ENCODE peak calls at places on chromosomes 13 and 19, in eight cellular contexts. One of them, this sample, is unnamed.

GRCh38 chr19:5086725-5087439 is 118.0 kb downstream of the KDM4B start:
- DNase-seq in pancreas: no peak
- DNase-seq in CD8-positive, alpha-beta T cell: no peak
- DNase-seq in suprapubic skin: no peak
- DNase-seq in GM12878: no peak
- DNase-seq in left lung: no peak
- DNase-seq in PC-3: peak
- DNase-seq in colonic mucosa: no peak
- DNase-seq in this sample: no peak

GRCh38 chr19:13600091-13600490 is 93.8 kb upstream of the CACNA1A start:
- DNase-seq in pancreas: no peak
- DNase-seq in CD8-positive, alpha-beta T cell: no peak
- DNase-seq in suprapubic skin: no peak
- DNase-seq in GM12878: no peak
- DNase-seq in left lung: no peak
- DNase-seq in PC-3: no peak
- DNase-seq in colonic mucosa: no peak
- DNase-seq in this sample: no peak

GRCh38 chr19:41548954-41549688 is 26.8 kb upstream of the CEACAM21 start:
- DNase-seq in pancreas: no peak
- DNase-seq in CD8-positive, alpha-beta T cell: peak
- DNase-seq in suprapubic skin: no peak
- DNase-seq in GM12878: no peak
- DNase-seq in left lung: no peak
- DNase-seq in PC-3: no peak
- DNase-seq in colonic mucosa: no peak
- DNase-seq in this sample: no peak

GRCh38 chr13:58573742-58574141 is 942.2 kb downstream of the PCDH17 start:
- DNase-seq in pancreas: no peak
- DNase-seq in CD8-positive, alpha-beta T cell: no peak
- DNase-seq in suprapubic skin: no peak
- DNase-seq in GM12878: no peak
- DNase-seq in left lung: no peak
- DNase-seq in PC-3: no peak
- DNase-seq in colonic mucosa: no peak
- DNase-seq in this sample: no peak

GRCh38 chr13:94700536-94700935 is 11.8 kb downstream of the SOX21 start:
- DNase-seq in pancreas: no peak
- DNase-seq in CD8-positive, alpha-beta T cell: no peak
- DNase-seq in suprapubic skin: no peak
- DNase-seq in GM12878: no peak
- DNase-seq in left lung: no peak
- DNase-seq in PC-3: no peak
- DNase-seq in colonic mucosa: no peak
- DNase-seq in this sample: no peak

GRCh38 chr19:34241513-34242337 is 12.6 kb upstream of the GARRE1 start:
- DNase-seq in pancreas: peak
- DNase-seq in CD8-positive, alpha-beta T cell: no peak
- DNase-seq in suprapubic skin: peak
- DNase-seq in GM12878: no peak
- DNase-seq in left lung: peak
- DNase-seq in PC-3: peak
- DNase-seq in colonic mucosa: peak
- DNase-seq in this sample: no peak

GRCh38 chr13:113596321-113597200 is 12.0 kb downstream of the TFDP1 start:
- DNase-seq in pancreas: no peak
- DNase-seq in CD8-positive, alpha-beta T cell: no peak
- DNase-seq in suprapubic skin: peak
- DNase-seq in GM12878: no peak
- DNase-seq in left lung: no peak
- DNase-seq in PC-3: no peak
- DNase-seq in colonic mucosa: no peak
- DNase-seq in this sample: no peak

GRCh38 chr13:110017379-110017778 is 231.0 kb upstream of the IRS2 start:
- DNase-seq in pancreas: no peak
- DNase-seq in CD8-positive, alpha-beta T cell: no peak
- DNase-seq in suprapubic skin: no peak
- DNase-seq in GM12878: no peak
- DNase-seq in left lung: no peak
- DNase-seq in PC-3: peak
- DNase-seq in colonic mucosa: no peak
- DNase-seq in this sample: no peak

GRCh38 chr13:97367016-97367415 is 67.0 kb upstream of the RAP2A start:
- DNase-seq in pancreas: no peak
- DNase-seq in CD8-positive, alpha-beta T cell: no peak
- DNase-seq in suprapubic skin: no peak
- DNase-seq in GM12878: no peak
- DNase-seq in left lung: peak
- DNase-seq in PC-3: no peak
- DNase-seq in colonic mucosa: no peak
- DNase-seq in this sample: no peak

GRCh38 chr13:97653741-97654140 is 219.8 kb downstream of the RAP2A start:
- DNase-seq in pancreas: no peak
- DNase-seq in CD8-positive, alpha-beta T cell: no peak
- DNase-seq in suprapubic skin: no peak
- DNase-seq in GM12878: no peak
- DNase-seq in left lung: no peak
- DNase-seq in PC-3: peak
- DNase-seq in colonic mucosa: no peak
- DNase-seq in this sample: no peak

GRCh38 chr19:2479556-2480194 is 3.7 kb downstream of the GADD45B start:
- DNase-seq in pancreas: no peak
- DNase-seq in CD8-positive, alpha-beta T cell: no peak
- DNase-seq in suprapubic skin: no peak
- DNase-seq in GM12878: no peak
- DNase-seq in left lung: no peak
- DNase-seq in PC-3: no peak
- DNase-seq in colonic mucosa: no peak
- DNase-seq in this sample: no peak

GRCh38 chr19:47399198-47399597 is 20.1 kb downstream of the MEIS3 start:
- DNase-seq in pancreas: no peak
- DNase-seq in CD8-positive, alpha-beta T cell: no peak
- DNase-seq in suprapubic skin: no peak
- DNase-seq in GM12878: no peak
- DNase-seq in left lung: no peak
- DNase-seq in PC-3: no peak
- DNase-seq in colonic mucosa: no peak
- DNase-seq in this sample: no peak

GRCh38 chr13:99404005-99404755 is 97.0 kb upstream of the GPR183 start:
- DNase-seq in pancreas: no peak
- DNase-seq in CD8-positive, alpha-beta T cell: no peak
- DNase-seq in suprapubic skin: peak
- DNase-seq in GM12878: no peak
- DNase-seq in left lung: no peak
- DNase-seq in PC-3: peak
- DNase-seq in colonic mucosa: no peak
- DNase-seq in this sample: no peak

GRCh38 chr13:95020298-95020987 is 280.8 kb downstream of the ABCC4 start:
- DNase-seq in pancreas: no peak
- DNase-seq in CD8-positive, alpha-beta T cell: no peak
- DNase-seq in suprapubic skin: no peak
- DNase-seq in GM12878: no peak
- DNase-seq in left lung: no peak
- DNase-seq in PC-3: peak
- DNase-seq in colonic mucosa: no peak
- DNase-seq in this sample: no peak

GRCh38 chr13:110250258-110250891 is 56.6 kb downstream of the COL4A1 start:
- DNase-seq in pancreas: no peak
- DNase-seq in CD8-positive, alpha-beta T cell: no peak
- DNase-seq in suprapubic skin: no peak
- DNase-seq in GM12878: no peak
- DNase-seq in left lung: no peak
- DNase-seq in PC-3: peak
- DNase-seq in colonic mucosa: no peak
- DNase-seq in this sample: no peak

GRCh38 chr19:6723108-6723618 is 2.7 kb upstream of the C3 start:
- DNase-seq in pancreas: peak
- DNase-seq in CD8-positive, alpha-beta T cell: no peak
- DNase-seq in suprapubic skin: peak
- DNase-seq in GM12878: no peak
- DNase-seq in left lung: no peak
- DNase-seq in PC-3: peak
- DNase-seq in colonic mucosa: no peak
- DNase-seq in this sample: peak

GRCh38 chr19:15825753-15826152 is 10.3 kb upstream of the OR10H1 start:
- DNase-seq in pancreas: no peak
- DNase-seq in CD8-positive, alpha-beta T cell: no peak
- DNase-seq in suprapubic skin: no peak
- DNase-seq in GM12878: no peak
- DNase-seq in left lung: no peak
- DNase-seq in PC-3: no peak
- DNase-seq in colonic mucosa: no peak
- DNase-seq in this sample: no peak

GRCh38 chr19:15828121-15828620 is 12.7 kb upstream of the OR10H1 start:
- DNase-seq in pancreas: no peak
- DNase-seq in CD8-positive, alpha-beta T cell: no peak
- DNase-seq in suprapubic skin: no peak
- DNase-seq in GM12878: no peak
- DNase-seq in left lung: no peak
- DNase-seq in PC-3: no peak
- DNase-seq in colonic mucosa: no peak
- DNase-seq in this sample: no peak

GRCh38 chr19:15831626-15832025 is 16.2 kb upstream of the OR10H1 start:
- DNase-seq in pancreas: no peak
- DNase-seq in CD8-positive, alpha-beta T cell: no peak
- DNase-seq in suprapubic skin: no peak
- DNase-seq in GM12878: no peak
- DNase-seq in left lung: no peak
- DNase-seq in PC-3: no peak
- DNase-seq in colonic mucosa: no peak
- DNase-seq in this sample: no peak

GRCh38 chr19:15829277-15829770 is 13.9 kb upstream of the OR10H1 start:
- DNase-seq in pancreas: no peak
- DNase-seq in CD8-positive, alpha-beta T cell: no peak
- DNase-seq in suprapubic skin: no peak
- DNase-seq in GM12878: no peak
- DNase-seq in left lung: no peak
- DNase-seq in PC-3: no peak
- DNase-seq in colonic mucosa: no peak
- DNase-seq in this sample: no peak

GRCh38 chr19:15829786-15830185 is 14.3 kb upstream of the OR10H1 start:
- DNase-seq in pancreas: no peak
- DNase-seq in CD8-positive, alpha-beta T cell: no peak
- DNase-seq in suprapubic skin: no peak
- DNase-seq in GM12878: no peak
- DNase-seq in left lung: no peak
- DNase-seq in PC-3: no peak
- DNase-seq in colonic mucosa: no peak
- DNase-seq in this sample: no peak
- H3K27ac ChIP-seq in pancreas: no peak
- H3K27ac ChIP-seq in CD8-positive, alpha-beta T cell: no peak
- H3K27ac ChIP-seq in suprapubic skin: no peak
- H3K27ac ChIP-seq in GM12878: no peak
- H3K27ac ChIP-seq in left lung: no peak
- H3K27ac ChIP-seq in PC-3: no peak
- H3K27ac ChIP-seq in colonic mucosa: no peak
- H3K27ac ChIP-seq in this sample: no peak

GRCh38 chr13:20175907-20176652 is 15.2 kb upstream of the GJA3 start:
- DNase-seq in pancreas: no peak
- DNase-seq in CD8-positive, alpha-beta T cell: no peak
- DNase-seq in suprapubic skin: no peak
- DNase-seq in GM12878: no peak
- DNase-seq in left lung: no peak
- DNase-seq in PC-3: no peak
- DNase-seq in colonic mucosa: no peak
- DNase-seq in this sample: no peak
- H3K27ac ChIP-seq in pancreas: no peak
- H3K27ac ChIP-seq in CD8-positive, alpha-beta T cell: no peak
- H3K27ac ChIP-seq in suprapubic skin: no peak
- H3K27ac ChIP-seq in GM12878: no peak
- H3K27ac ChIP-seq in left lung: no peak
- H3K27ac ChIP-seq in PC-3: peak
- H3K27ac ChIP-seq in colonic mucosa: no peak
- H3K27ac ChIP-seq in this sample: no peak

GRCh38 chr13:73851104-73851503 is 283.1 kb downstream of the KLF12 start:
- DNase-seq in pancreas: no peak
- DNase-seq in CD8-positive, alpha-beta T cell: no peak
- DNase-seq in suprapubic skin: no peak
- DNase-seq in GM12878: no peak
- DNase-seq in left lung: no peak
- DNase-seq in PC-3: peak
- DNase-seq in colonic mucosa: no peak
- DNase-seq in this sample: no peak

GRCh38 chr13:73844986-73845385 is 289.2 kb downstream of the KLF12 start:
- DNase-seq in pancreas: no peak
- DNase-seq in CD8-positive, alpha-beta T cell: no peak
- DNase-seq in suprapubic skin: no peak
- DNase-seq in GM12878: no peak
- DNase-seq in left lung: no peak
- DNase-seq in PC-3: peak
- DNase-seq in colonic mucosa: no peak
- DNase-seq in this sample: no peak

GRCh38 chr13:73850104-73850898 is 283.9 kb downstream of the KLF12 start:
- DNase-seq in pancreas: no peak
- DNase-seq in CD8-positive, alpha-beta T cell: no peak
- DNase-seq in suprapubic skin: no peak
- DNase-seq in GM12878: no peak
- DNase-seq in left lung: no peak
- DNase-seq in PC-3: no peak
- DNase-seq in colonic mucosa: no peak
- DNase-seq in this sample: no peak

DNA sequence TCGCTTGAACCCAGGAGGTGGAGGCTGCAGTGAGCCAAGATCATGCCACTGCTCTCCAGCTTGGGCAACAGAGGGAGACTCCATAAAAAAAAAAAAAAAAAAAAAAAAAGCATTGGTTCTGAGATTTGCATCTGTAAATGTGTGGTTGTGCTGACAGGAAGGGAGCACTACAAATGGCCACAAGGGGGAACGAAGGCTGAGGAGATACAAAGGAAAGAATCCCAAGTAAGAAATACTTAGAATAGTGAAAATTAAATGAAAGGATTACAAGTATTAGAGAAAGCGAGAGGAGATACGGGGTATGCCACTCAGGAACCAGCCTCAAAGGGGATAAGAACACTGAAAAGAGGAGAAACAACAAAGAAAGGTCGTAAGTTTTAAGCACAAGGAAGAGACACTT is 284.9 kb downstream of the KLF12 start:
- DNase-seq in pancreas: no peak
- DNase-seq in CD8-positive, alpha-beta T cell: no peak
- DNase-seq in suprapubic skin: no peak
- DNase-seq in GM12878: no peak
- DNase-seq in left lung: no peak
- DNase-seq in PC-3: peak
- DNase-seq in colonic mucosa: no peak
- DNase-seq in this sample: no peak
- H3K27ac ChIP-seq in pancreas: no peak
- H3K27ac ChIP-seq in CD8-positive, alpha-beta T cell: no peak
- H3K27ac ChIP-seq in suprapubic skin: no peak
- H3K27ac ChIP-seq in GM12878: no peak
- H3K27ac ChIP-seq in left lung: no peak
- H3K27ac ChIP-seq in PC-3: peak
- H3K27ac ChIP-seq in colonic mucosa: no peak
- H3K27ac ChIP-seq in this sample: no peak

DNA sequence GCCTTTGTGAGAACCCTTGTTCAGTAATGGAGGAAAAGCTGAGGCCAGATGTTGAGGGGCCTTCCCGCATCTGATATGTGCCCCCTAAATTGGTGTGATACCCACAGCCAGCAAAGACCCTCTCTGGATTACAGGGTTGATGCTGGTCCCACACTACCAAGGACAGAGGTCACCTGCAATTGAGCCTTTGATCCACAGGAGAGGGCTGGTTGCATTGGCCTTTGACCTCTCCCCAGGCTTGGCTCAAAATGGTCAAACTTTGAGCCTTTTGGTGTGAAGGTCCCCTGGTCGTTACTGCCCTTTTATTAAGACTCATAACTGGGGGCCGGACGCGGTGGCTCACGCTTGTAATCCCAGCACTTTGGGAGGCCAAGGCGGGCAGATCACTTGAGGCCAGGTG is 8.4 kb upstream of the MRPL4 start:
- DNase-seq in pancreas: no peak
- DNase-seq in CD8-positive, alpha-beta T cell: no peak
- DNase-seq in suprapubic skin: no peak
- DNase-seq in GM12878: no peak
- DNase-seq in left lung: no peak
- DNase-seq in PC-3: no peak
- DNase-seq in colonic mucosa: no peak
- DNase-seq in this sample: no peak
- H3K27ac ChIP-seq in pancreas: no peak
- H3K27ac ChIP-seq in CD8-positive, alpha-beta T cell: no peak
- H3K27ac ChIP-seq in suprapubic skin: no peak
- H3K27ac ChIP-seq in GM12878: no peak
- H3K27ac ChIP-seq in left lung: no peak
- H3K27ac ChIP-seq in PC-3: no peak
- H3K27ac ChIP-seq in colonic mucosa: no peak
- H3K27ac ChIP-seq in this sample: no peak

This sample was measured in prostate gland.